ENCODE peak calls at places on chromosomes 1 and 21, in four cellular contexts. Y is tibial artery, J is left ventricle myocardium inferior, D is pancreas. H is an unnamed sample.
A peak's percentile ranks its signal among the peaks of the same experiment; 100 is the strongest.

GRCh38 chr1:28369225-28369517 is 369 bp upstream of the PHACTR4 start:
- DNase-seq in Y (no peak), D (no peak), J (no peak), H (no peak)

GRCh38 chr1:48619529-48619928 is 147.5 kb upstream of the SPATA6 start:
- DNase-seq in D (no peak), J (no peak), Y (no peak), H (no peak)

GRCh38 chr1:12447849-12448312 is 170.1 kb downstream of the DHRS3 start:
- DNase-seq in J (no peak), D (no peak), Y (no peak), H (no peak)

GRCh38 chr1:2348346-2349275 is 42.7 kb downstream of the MORN1 start:
- DNase-seq in Y (peak; percentile 9), D (peak; percentile 14), J (peak; percentile 5), H (peak; percentile 3)

GRCh38 chr1:174239541-174239940 is 80.2 kb downstream of the RABGAP1L start:
- DNase-seq in J (no peak), Y (no peak), D (no peak), H (no peak)

GRCh38 chr1:61183471-61184034 is 101.2 kb downstream of the NFIA start:
- DNase-seq in Y (peak; percentile 50), J (peak; percentile 26), D (peak; percentile 63), H (no peak)

GRCh38 chr1:5640845-5641244 is 351.4 kb downstream of the NPHP4 start:
- DNase-seq in D (no peak), J (no peak), Y (no peak), H (no peak)

GRCh38 chr1:56580771-56581170 is 1.4 kb upstream of the PLPP3 start:
- DNase-seq in J (no peak), Y (no peak), D (no peak), H (no peak)

GRCh38 chr1:43963006-43963405 is 6.8 kb upstream of the DPH2 start:
- DNase-seq in Y (no peak), J (no peak), D (no peak), H (no peak)

GRCh38 chr1:21216835-21217811 is 40.4 kb upstream of the EIF4G3 start:
- DNase-seq in D (peak; percentile 72), Y (peak; percentile 55), J (no peak), H (peak; percentile 36)

GRCh38 chr1:52414942-52415341 is 10.5 kb downstream of the PRPF38A start:
- DNase-seq in D (no peak), Y (no peak), J (no peak), H (no peak)

GRCh38 chr1:55480396-55480795 is 265.2 kb upstream of the USP24 start:
- DNase-seq in Y (no peak), D (no peak), J (no peak), H (no peak)

GRCh38 chr1:237058470-237058869 is 16.5 kb downstream of the RYR2 start:
- DNase-seq in D (no peak), Y (no peak), J (no peak), H (no peak)

GRCh38 chr1:118151312-118151937 is 33.6 kb downstream of the SPAG17 start:
- DNase-seq in J (no peak), D (peak; percentile 40), Y (peak; percentile 64), H (no peak)

GRCh38 chr1:210332233-210332632 is 3.5 kb downstream of the HHAT start:
- DNase-seq in D (no peak), J (no peak), Y (no peak), H (no peak)

GRCh38 chr1:182833271-182833670 is 5.9 kb upstream of the DHX9 start:
- DNase-seq in Y (no peak), D (no peak), J (no peak), H (no peak)

GRCh38 chr1:36150296-36151132 is 1.2 kb upstream of the TRAPPC3 start:
- DNase-seq in Y (peak; percentile 96), J (peak; percentile 92), D (peak; percentile 92), H (peak; percentile 44)

GRCh38 chr1:29912413-29912812 is 676.1 kb downstream of the PTPRU start:
- DNase-seq in J (no peak), Y (no peak), D (no peak), H (no peak)

GRCh38 chr1:206766251-206766856 is 4.2 kb upstream of the IL19 start:
- DNase-seq in Y (peak; percentile 67), J (peak; percentile 18), D (no peak), H (peak; percentile 57)

GRCh38 chr1:159056069-159056698 is 20.4 kb downstream of the AIM2 start:
- DNase-seq in D (no peak), J (no peak), Y (no peak), H (no peak)

GRCh38 chr21:39805983-39806382 is 61.0 kb downstream of the IGSF5 start:
- DNase-seq in Y (no peak), D (no peak), J (no peak), H (no peak)

GRCh38 chr21:39803393-39803792 is 58.4 kb downstream of the IGSF5 start:
- DNase-seq in Y (no peak), D (no peak), J (no peak), H (no peak)

GRCh38 chr21:39802226-39802625 is 57.2 kb downstream of the IGSF5 start:
- DNase-seq in J (no peak), D (no peak), Y (no peak), H (no peak)

GRCh38 chr21:39807738-39808137 is 59.5 kb upstream of the PCP4 start:
- DNase-seq in J (no peak), D (no peak), Y (no peak), H (no peak)

DNA sequence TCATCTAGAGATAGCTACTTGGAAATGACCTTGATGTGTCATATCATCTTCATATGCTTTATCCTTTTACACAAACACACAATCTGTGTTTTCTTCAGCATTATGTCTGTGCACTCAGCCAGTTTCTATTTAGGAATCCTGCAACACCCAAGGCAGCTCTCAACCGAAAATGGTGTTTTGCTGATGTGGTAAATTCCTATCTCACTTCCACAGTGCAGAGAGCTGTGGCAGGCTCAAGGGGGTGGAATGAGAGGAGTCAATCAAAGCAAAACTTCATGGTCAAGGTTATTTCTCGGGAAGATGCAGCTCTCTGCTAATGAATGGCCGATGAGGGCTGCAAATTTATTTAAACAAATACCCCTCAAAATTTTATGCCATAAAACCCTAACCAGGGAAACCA is 59.3 kb downstream of the IGSF5 start:
- DNase-seq in D (no peak), J (no peak), Y (no peak), H (no peak)
- H3K9me3 ChIP-seq in D (no peaks in the 10 kb centered on the region), J (no peaks in the 10 kb centered on the region), Y (no peaks in the 10 kb centered on the region), H (no peaks in the 10 kb centered on the region)

GRCh38 chr21:7957713-7958064 is 2563.7 kb upstream of the TPTE start:
- DNase-seq in Y (no peak), D (no peak), J (no peak), H (no peak)
- H3K9me3 ChIP-seq in Y (peaks cover 80% of the 10 kb centered on the region), D (peaks cover 10% of the 10 kb centered on the region), J (no peaks in the 10 kb centered on the region), H (peaks cover 35% of the 10 kb centered on the region)

GRCh38 chr1:152511596-152511995 is 993 bp downstream of the LCE5A start:
- DNase-seq in D (no peak), Y (no peak), J (no peak), H (no peak)

GRCh38 chr1:152514715-152515453 is 602 bp downstream of the CRCT1 start:
- DNase-seq in D (no peak), J (no peak), Y (no peak), H (no peak)

GRCh38 chr1:152510503-152510902 is at the start of gene LCE5A:
- DNase-seq in D (no peak), Y (no peak), J (no peak), H (no peak)

GRCh38 chr1:152515454-152515823 is 1.2 kb downstream of the CRCT1 start:
- DNase-seq in D (no peak), Y (no peak), J (peak; percentile 15), H (no peak)

DNA sequence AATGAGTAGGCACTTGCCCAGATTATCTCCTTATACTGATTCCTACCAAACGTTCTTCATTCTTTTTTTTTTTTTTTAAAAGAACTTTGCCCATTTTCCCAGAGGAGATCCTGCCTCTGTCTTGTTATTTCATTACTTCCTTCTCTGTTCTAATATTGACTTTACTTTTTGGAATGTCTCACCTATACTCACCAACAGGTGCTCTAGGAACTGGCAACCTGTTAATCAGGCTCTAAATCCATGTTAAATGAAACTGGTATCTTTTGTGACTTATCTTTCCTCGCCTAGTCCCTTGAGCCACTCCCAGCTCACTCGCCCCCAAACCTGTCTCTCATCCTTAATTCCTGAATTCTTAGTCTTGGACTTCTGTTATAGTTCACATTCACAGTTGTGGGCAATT is 1.2 kb upstream of the CRCT1 start:
- DNase-seq in D (no peak), Y (no peak), J (no peak), H (no peak)
- H3K9me3 ChIP-seq in D (no peaks in the 10 kb centered on the region), Y (no peaks in the 10 kb centered on the region), J (no peaks in the 10 kb centered on the region), H (no peaks in the 10 kb centered on the region)

GRCh38 chr1:152220166-152221163 is 3.5 kb downstream of the HRNR start:
- DNase-seq in D (peak; percentile 7), Y (peak; percentile 28), J (no peak), H (no peak)

GRCh38 chr1:152225678-152226077 is 1.7 kb upstream of the HRNR start:
- DNase-seq in Y (no peak), J (no peak), D (no peak), H (no peak)

GRCh38 chr1:152228831-152229230 is 4.8 kb upstream of the HRNR start:
- DNase-seq in J (no peak), Y (no peak), D (no peak), H (no peak)

GRCh38 chr1:152227310-152227928 is 3.4 kb upstream of the HRNR start:
- DNase-seq in J (no peak), D (no peak), Y (no peak), H (no peak)

DNA sequence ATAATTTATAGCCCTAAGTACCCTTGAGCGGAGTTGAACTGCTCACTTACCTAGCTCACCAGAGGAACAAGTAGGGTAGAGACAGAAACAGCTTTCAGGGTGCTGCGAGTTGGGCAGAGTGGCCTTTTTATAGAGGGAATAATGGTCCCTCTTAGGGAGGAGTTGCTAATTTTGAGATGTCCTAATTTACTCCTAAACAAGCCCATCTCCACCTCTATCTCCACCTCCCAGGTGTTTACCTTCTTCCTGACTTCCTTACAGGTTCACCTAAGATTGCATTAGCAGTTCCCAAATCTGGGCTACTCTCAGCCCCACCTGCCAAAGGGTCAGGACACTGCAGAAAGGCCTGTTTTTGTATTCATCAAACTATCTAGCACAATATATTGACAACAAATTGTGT is at the start of gene HRNR:
- DNase-seq in Y (no peak), D (no peak), J (no peak), H (no peak)
- H3K9me3 ChIP-seq in Y (no peaks in the 10 kb centered on the region), D (no peaks in the 10 kb centered on the region), J (no peaks in the 10 kb centered on the region), H (no peaks in the 10 kb centered on the region)

DNA sequence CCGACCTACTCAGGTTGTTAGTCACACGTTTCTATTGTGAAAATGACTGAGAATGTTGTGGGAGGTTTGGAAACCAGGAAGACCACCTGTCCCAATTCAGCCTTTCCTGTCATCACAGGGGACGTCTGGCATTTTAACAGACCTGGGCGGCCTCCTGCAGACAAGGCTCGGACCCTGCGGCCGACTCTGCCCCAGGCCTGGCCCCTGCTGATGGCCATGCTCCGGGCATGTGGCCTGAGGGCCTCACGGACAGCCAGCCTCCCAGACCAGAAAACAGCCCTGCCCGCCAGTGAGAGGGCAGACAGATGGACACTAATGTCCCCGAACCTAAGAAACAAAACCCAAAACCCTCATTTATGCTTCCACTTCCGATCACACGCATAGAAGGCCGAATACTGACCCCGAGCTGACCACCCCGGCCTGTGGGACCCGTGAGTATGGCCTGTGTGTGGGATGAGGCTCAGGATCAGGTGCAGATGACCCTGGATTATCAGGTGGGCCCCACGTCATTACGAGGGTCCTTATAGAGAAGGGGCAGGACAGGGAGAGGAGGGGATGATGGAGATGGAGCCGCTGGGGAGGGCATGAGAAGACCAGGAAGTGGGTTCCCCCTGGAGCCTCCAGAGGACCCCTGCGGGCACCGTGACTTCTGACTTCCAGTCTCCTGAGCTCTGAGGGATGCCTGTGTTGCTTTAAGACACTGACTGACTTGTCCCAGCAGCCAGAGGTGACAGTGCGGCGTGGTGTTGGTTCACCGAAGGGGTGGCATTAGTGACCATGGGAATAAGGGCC is 9.6 kb downstream of the COL18A1 start:
- DNase-seq in Y (no peak), J (peak; percentile 11), D (no peak), H (no peak)
- H3K9me3 ChIP-seq in Y (no peaks in the 10 kb centered on the region), J (no peaks in the 10 kb centered on the region), D (no peaks in the 10 kb centered on the region), H (no peaks in the 10 kb centered on the region)

H was measured in T-helper 17 cell.